ENCODE peak calls at places on chromosomes 5 and 9, in ten cellular contexts. One of them, this sample, is unnamed.

GRCh38 chr9:82223442-82223841 is 234.9 kb downstream of the SPATA31D1 start:
- DNase-seq in HepG2: no peak
- DNase-seq in endodermal cell: no peak
- DNase-seq in AG04450: peak
- DNase-seq in right atrium auricular region: no peak
- DNase-seq in tibial nerve: no peak
- DNase-seq in transverse colon: no peak
- DNase-seq in kidney: no peak
- DNase-seq in heart right ventricle: no peak
- DNase-seq in neuronal stem cell: no peak
- DNase-seq in this sample: no peak

GRCh38 chr5:152246401-152246800 is 158.7 kb downstream of the NMUR2 start:
- DNase-seq in AG04450: no peak
- DNase-seq in HepG2: peak
- DNase-seq in heart right ventricle: peak
- DNase-seq in kidney: no peak
- DNase-seq in endodermal cell: peak
- DNase-seq in tibial nerve: peak
- DNase-seq in transverse colon: no peak
- DNase-seq in right atrium auricular region: no peak
- DNase-seq in neuronal stem cell: peak
- DNase-seq in this sample: no peak

GRCh38 chr5:57410374-57411320 is 72.0 kb downstream of the ACTBL2 start:
- DNase-seq in transverse colon: no peak
- DNase-seq in heart right ventricle: no peak
- DNase-seq in neuronal stem cell: no peak
- DNase-seq in kidney: no peak
- DNase-seq in right atrium auricular region: no peak
- DNase-seq in tibial nerve: no peak
- DNase-seq in AG04450: no peak
- DNase-seq in HepG2: no peak
- DNase-seq in endodermal cell: no peak
- DNase-seq in this sample: no peak

GRCh38 chr5:26945881-26946280 is 92.5 kb downstream of the CDH9 start:
- DNase-seq in heart right ventricle: no peak
- DNase-seq in kidney: no peak
- DNase-seq in HepG2: no peak
- DNase-seq in tibial nerve: no peak
- DNase-seq in transverse colon: no peak
- DNase-seq in AG04450: no peak
- DNase-seq in endodermal cell: no peak
- DNase-seq in neuronal stem cell: no peak
- DNase-seq in right atrium auricular region: no peak
- DNase-seq in this sample: no peak

GRCh38 chr5:472076-472655 is 29.2 kb downstream of the EXOC3 start:
- DNase-seq in transverse colon: peak
- DNase-seq in HepG2: no peak
- DNase-seq in AG04450: no peak
- DNase-seq in tibial nerve: no peak
- DNase-seq in heart right ventricle: peak
- DNase-seq in endodermal cell: peak
- DNase-seq in kidney: peak
- DNase-seq in neuronal stem cell: no peak
- DNase-seq in right atrium auricular region: no peak
- DNase-seq in this sample: peak

GRCh38 chr5:67350600-67351315 is 154.2 kb upstream of the CD180 start:
- DNase-seq in transverse colon: peak
- DNase-seq in kidney: no peak
- DNase-seq in neuronal stem cell: no peak
- DNase-seq in right atrium auricular region: no peak
- DNase-seq in endodermal cell: no peak
- DNase-seq in heart right ventricle: no peak
- DNase-seq in AG04450: no peak
- DNase-seq in tibial nerve: peak
- DNase-seq in HepG2: no peak
- DNase-seq in this sample: no peak

GRCh38 chr5:58241383-58241782 is 218.5 kb downstream of the PLK2 start:
- DNase-seq in kidney: no peak
- DNase-seq in tibial nerve: no peak
- DNase-seq in transverse colon: no peak
- DNase-seq in HepG2: no peak
- DNase-seq in AG04450: no peak
- DNase-seq in heart right ventricle: peak
- DNase-seq in endodermal cell: no peak
- DNase-seq in neuronal stem cell: no peak
- DNase-seq in right atrium auricular region: no peak
- DNase-seq in this sample: no peak

GRCh38 chr9:128771094-128771721 is 519 bp downstream of the ZER1 start:
- DNase-seq in neuronal stem cell: no peak
- DNase-seq in endodermal cell: peak
- DNase-seq in heart right ventricle: no peak
- DNase-seq in kidney: no peak
- DNase-seq in tibial nerve: no peak
- DNase-seq in AG04450: no peak
- DNase-seq in right atrium auricular region: no peak
- DNase-seq in HepG2: no peak
- DNase-seq in transverse colon: peak
- DNase-seq in this sample: no peak

GRCh38 chr5:43773032-43773830 is 170.3 kb downstream of the NNT start:
- DNase-seq in right atrium auricular region: no peak
- DNase-seq in neuronal stem cell: no peak
- DNase-seq in heart right ventricle: no peak
- DNase-seq in tibial nerve: no peak
- DNase-seq in kidney: no peak
- DNase-seq in transverse colon: no peak
- DNase-seq in endodermal cell: peak
- DNase-seq in HepG2: peak
- DNase-seq in AG04450: peak
- DNase-seq in this sample: no peak

GRCh38 chr5:115429345-115429940 is 115.1 kb downstream of the FEM1C start:
- DNase-seq in tibial nerve: no peak
- DNase-seq in HepG2: no peak
- DNase-seq in transverse colon: no peak
- DNase-seq in heart right ventricle: no peak
- DNase-seq in endodermal cell: no peak
- DNase-seq in right atrium auricular region: no peak
- DNase-seq in AG04450: no peak
- DNase-seq in neuronal stem cell: no peak
- DNase-seq in kidney: no peak
- DNase-seq in this sample: no peak

GRCh38 chr5:54013556-54014157 is 296.7 kb downstream of the ARL15 start:
- DNase-seq in kidney: no peak
- DNase-seq in heart right ventricle: peak
- DNase-seq in endodermal cell: no peak
- DNase-seq in tibial nerve: peak
- DNase-seq in AG04450: peak
- DNase-seq in HepG2: no peak
- DNase-seq in neuronal stem cell: no peak
- DNase-seq in right atrium auricular region: peak
- DNase-seq in transverse colon: peak
- DNase-seq in this sample: no peak

GRCh38 chr5:93120771-93121170 is 460.2 kb downstream of the NR2F1-AS1 start:
- DNase-seq in transverse colon: no peak
- DNase-seq in kidney: no peak
- DNase-seq in AG04450: no peak
- DNase-seq in right atrium auricular region: no peak
- DNase-seq in endodermal cell: no peak
- DNase-seq in tibial nerve: no peak
- DNase-seq in neuronal stem cell: no peak
- DNase-seq in HepG2: no peak
- DNase-seq in heart right ventricle: no peak
- DNase-seq in this sample: no peak

GRCh38 chr9:71814226-71814625 is 45.9 kb upstream of the CEMIP2 start:
- DNase-seq in heart right ventricle: no peak
- DNase-seq in right atrium auricular region: no peak
- DNase-seq in transverse colon: no peak
- DNase-seq in HepG2: no peak
- DNase-seq in kidney: no peak
- DNase-seq in neuronal stem cell: no peak
- DNase-seq in endodermal cell: no peak
- DNase-seq in tibial nerve: no peak
- DNase-seq in AG04450: no peak
- DNase-seq in this sample: no peak

GRCh38 chr9:121935744-121936143 is 157.4 kb downstream of the TTLL11 start:
- DNase-seq in endodermal cell: peak
- DNase-seq in HepG2: no peak
- DNase-seq in AG04450: no peak
- DNase-seq in neuronal stem cell: no peak
- DNase-seq in heart right ventricle: no peak
- DNase-seq in transverse colon: no peak
- DNase-seq in kidney: no peak
- DNase-seq in tibial nerve: no peak
- DNase-seq in right atrium auricular region: no peak
- DNase-seq in this sample: peak

GRCh38 chr5:140420226-140420570 is 18.6 kb downstream of the ANKHD1 start:
- DNase-seq in tibial nerve: no peak
- DNase-seq in heart right ventricle: no peak
- DNase-seq in right atrium auricular region: no peak
- DNase-seq in HepG2: no peak
- DNase-seq in kidney: no peak
- DNase-seq in endodermal cell: no peak
- DNase-seq in neuronal stem cell: no peak
- DNase-seq in AG04450: no peak
- DNase-seq in transverse colon: no peak
- DNase-seq in this sample: no peak

GRCh38 chr5:144822544-144822943 is 651.9 kb downstream of the KCTD16 start:
- DNase-seq in kidney: no peak
- DNase-seq in AG04450: no peak
- DNase-seq in tibial nerve: no peak
- DNase-seq in transverse colon: no peak
- DNase-seq in heart right ventricle: no peak
- DNase-seq in neuronal stem cell: no peak
- DNase-seq in right atrium auricular region: no peak
- DNase-seq in endodermal cell: no peak
- DNase-seq in HepG2: no peak
- DNase-seq in this sample: no peak

GRCh38 chr9:109254317-109254716 is 66.5 kb downstream of the EPB41L4B start:
- DNase-seq in neuronal stem cell: no peak
- DNase-seq in kidney: no peak
- DNase-seq in right atrium auricular region: no peak
- DNase-seq in transverse colon: no peak
- DNase-seq in AG04450: peak
- DNase-seq in heart right ventricle: no peak
- DNase-seq in endodermal cell: no peak
- DNase-seq in HepG2: no peak
- DNase-seq in tibial nerve: no peak
- DNase-seq in this sample: no peak

GRCh38 chr9:134922066-134922931 is 4.6 kb upstream of the FCN1 start:
- DNase-seq in neuronal stem cell: no peak
- DNase-seq in right atrium auricular region: no peak
- DNase-seq in AG04450: no peak
- DNase-seq in heart right ventricle: peak
- DNase-seq in tibial nerve: peak
- DNase-seq in kidney: no peak
- DNase-seq in HepG2: no peak
- DNase-seq in endodermal cell: no peak
- DNase-seq in transverse colon: no peak
- DNase-seq in this sample: no peak

DNA sequence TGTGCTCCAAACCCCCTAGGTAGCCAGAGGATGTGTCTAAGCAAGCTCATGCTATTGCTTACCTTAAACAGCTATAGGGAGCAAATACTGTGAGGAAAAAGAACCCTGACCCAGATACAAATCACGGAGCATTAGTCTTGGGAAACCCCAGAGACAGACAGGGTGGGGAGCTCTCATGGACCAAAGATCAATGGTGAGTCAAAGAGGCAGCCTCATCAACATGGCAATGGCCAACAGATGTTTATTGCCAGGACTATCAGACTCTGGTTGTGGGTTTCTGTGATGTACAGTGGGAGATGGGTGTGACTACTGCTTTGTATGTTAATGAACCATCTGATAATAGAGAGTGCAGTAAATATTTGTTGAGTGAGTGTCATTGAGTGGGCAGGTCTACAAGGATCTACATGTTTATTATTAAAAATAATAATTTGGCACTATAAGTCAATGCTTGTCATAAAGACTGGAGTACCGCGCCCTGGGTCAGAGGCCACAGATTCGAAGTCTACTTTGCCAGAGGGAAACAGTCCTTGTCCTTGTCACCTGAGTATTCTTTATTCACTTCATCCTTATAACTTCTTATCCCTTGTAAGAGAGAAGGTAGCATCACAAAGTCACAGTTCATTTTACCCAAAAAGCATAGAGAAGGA is 56.5 kb upstream of the RAI14 start:
- DNase-seq in neuronal stem cell: no peak
- DNase-seq in transverse colon: peak
- DNase-seq in tibial nerve: no peak
- DNase-seq in right atrium auricular region: no peak
- DNase-seq in AG04450: no peak
- DNase-seq in heart right ventricle: no peak
- DNase-seq in endodermal cell: no peak
- DNase-seq in kidney: no peak
- DNase-seq in HepG2: peak
- DNase-seq in this sample: no peak
- H3K27ac ChIP-seq in neuronal stem cell: no peak
- H3K27ac ChIP-seq in transverse colon: no peak
- H3K27ac ChIP-seq in tibial nerve: peak
- H3K27ac ChIP-seq in right atrium auricular region: no peak
- H3K27ac ChIP-seq in AG04450: no peak
- H3K27ac ChIP-seq in heart right ventricle: no peak
- H3K27ac ChIP-seq in endodermal cell: no peak
- H3K27ac ChIP-seq in kidney: no peak
- H3K27ac ChIP-seq in HepG2: no peak
- H3K27ac ChIP-seq in this sample: no peak

GRCh38 chr5:158832096-158832495 is 267.6 kb downstream of the EBF1 start:
- DNase-seq in AG04450: no peak
- DNase-seq in HepG2: no peak
- DNase-seq in neuronal stem cell: no peak
- DNase-seq in tibial nerve: no peak
- DNase-seq in right atrium auricular region: no peak
- DNase-seq in transverse colon: no peak
- DNase-seq in endodermal cell: no peak
- DNase-seq in heart right ventricle: no peak
- DNase-seq in kidney: no peak
- DNase-seq in this sample: no peak
- H3K27ac ChIP-seq in AG04450: no peak
- H3K27ac ChIP-seq in HepG2: no peak
- H3K27ac ChIP-seq in neuronal stem cell: no peak
- H3K27ac ChIP-seq in tibial nerve: peak
- H3K27ac ChIP-seq in right atrium auricular region: no peak
- H3K27ac ChIP-seq in transverse colon: no peak
- H3K27ac ChIP-seq in endodermal cell: no peak
- H3K27ac ChIP-seq in heart right ventricle: no peak
- H3K27ac ChIP-seq in kidney: no peak
- H3K27ac ChIP-seq in this sample: no peak

GRCh38 chr5:176364765-176365662 is at the start of gene ARL10:
- DNase-seq in right atrium auricular region: no peak
- DNase-seq in neuronal stem cell: peak
- DNase-seq in transverse colon: peak
- DNase-seq in endodermal cell: peak
- DNase-seq in heart right ventricle: peak
- DNase-seq in tibial nerve: no peak
- DNase-seq in kidney: no peak
- DNase-seq in AG04450: no peak
- DNase-seq in HepG2: no peak
- DNase-seq in this sample: peak
- H3K27ac ChIP-seq in right atrium auricular region: peak
- H3K27ac ChIP-seq in neuronal stem cell: no peak
- H3K27ac ChIP-seq in transverse colon: peak
- H3K27ac ChIP-seq in endodermal cell: no peak
- H3K27ac ChIP-seq in heart right ventricle: peak
- H3K27ac ChIP-seq in tibial nerve: peak
- H3K27ac ChIP-seq in kidney: no peak
- H3K27ac ChIP-seq in AG04450: peak
- H3K27ac ChIP-seq in HepG2: no peak
- H3K27ac ChIP-seq in this sample: no peak

GRCh38 chr5:176876506-176877431 is 22.4 kb downstream of the HK3 start:
- DNase-seq in tibial nerve: no peak
- DNase-seq in HepG2: no peak
- DNase-seq in neuronal stem cell: no peak
- DNase-seq in heart right ventricle: no peak
- DNase-seq in transverse colon: no peak
- DNase-seq in right atrium auricular region: no peak
- DNase-seq in kidney: no peak
- DNase-seq in endodermal cell: no peak
- DNase-seq in AG04450: no peak
- DNase-seq in this sample: no peak
- H3K27ac ChIP-seq in tibial nerve: no peak
- H3K27ac ChIP-seq in HepG2: no peak
- H3K27ac ChIP-seq in neuronal stem cell: no peak
- H3K27ac ChIP-seq in heart right ventricle: no peak
- H3K27ac ChIP-seq in transverse colon: no peak
- H3K27ac ChIP-seq in right atrium auricular region: no peak
- H3K27ac ChIP-seq in kidney: no peak
- H3K27ac ChIP-seq in endodermal cell: no peak
- H3K27ac ChIP-seq in AG04450: no peak
- H3K27ac ChIP-seq in this sample: no peak

This sample was measured in WERI-Rb-1.